ENCODE peak calls at places on chromosomes 2 and 18, in seven cellular contexts. Y, R, L, V, H, J and A are unnamed samples.

GRCh38 chr2:205764502-205764815 is 82.2 kb downstream of the NRP2 start:
- DNase-seq in Y (no peak), V (no peak), R (no peak), H (no peak), J (no peak), L (peak), A (no peak)

GRCh38 chr2:221943078-221943810 is 355.6 kb downstream of the PAX3 start:
- DNase-seq in Y (no peak), R (no peak), L (no peak), J (no peak), V (peak), H (peak), A (no peak)

GRCh38 chr2:239869272-239870155 is 155.6 kb downstream of the NDUFA10 start:
- DNase-seq in R (peak), H (peak), V (no peak), J (no peak), L (no peak), Y (no peak), A (no peak)

GRCh38 chr18:69969491-69969890 is 21.8 kb upstream of the CD226 start:
- DNase-seq in Y (no peak), H (no peak), R (no peak), V (no peak), J (no peak), L (no peak), A (no peak)

GRCh38 chr18:43596106-43596712 is 318.9 kb upstream of the SYT4 start:
- DNase-seq in H (no peak), J (no peak), R (no peak), V (no peak), L (no peak), Y (peak), A (no peak)

GRCh38 chr2:51628953-51629352 is 597.0 kb upstream of the NRXN1 start:
- DNase-seq in L (no peak), H (no peak), V (no peak), Y (no peak), J (no peak), R (no peak), A (no peak)

GRCh38 chr18:33871363-33872025 is 293.5 kb downstream of the ASXL3 start:
- DNase-seq in Y (peak), H (no peak), V (no peak), R (peak), J (no peak), L (no peak), A (no peak)

GRCh38 chr2:128544321-128545037 is 225.8 kb upstream of the HS6ST1 start:
- DNase-seq in J (no peak), H (no peak), Y (no peak), R (no peak), V (no peak), L (no peak), A (no peak)

GRCh38 chr2:213162515-213163118 is 11.2 kb upstream of the IKZF2 start:
- DNase-seq in R (no peak), L (no peak), H (no peak), V (no peak), Y (no peak), J (no peak), A (no peak)

GRCh38 chr18:79769698-79770500 is 27.8 kb upstream of the KCNG2 start:
- DNase-seq in L (no peak), J (no peak), Y (no peak), H (peak), V (no peak), R (peak), A (no peak)

GRCh38 chr2:20744366-20745335 is 77.7 kb downstream of the GDF7 start:
- DNase-seq in R (no peak), J (no peak), L (no peak), Y (peak), V (no peak), H (no peak), A (no peak)

GRCh38 chr2:224520064-224520463 is 65.1 kb downstream of the CUL3 start:
- DNase-seq in Y (peak), V (peak), J (no peak), L (no peak), R (no peak), H (no peak), A (no peak)

GRCh38 chr18:8949206-8949605 is 153.3 kb upstream of the NDUFV2 start:
- DNase-seq in J (no peak), V (peak), R (no peak), Y (no peak), L (peak), H (no peak), A (no peak)

GRCh38 chr2:120625865-120626560 is 109.7 kb upstream of the GLI2 start:
- DNase-seq in V (no peak), L (no peak), R (no peak), H (peak), J (peak), Y (no peak), A (no peak)

GRCh38 chr2:189137519-189137918 is 42.0 kb downstream of the COL5A2 start:
- DNase-seq in H (no peak), J (no peak), V (no peak), R (no peak), L (no peak), Y (no peak), A (no peak)

GRCh38 chr18:7577706-7578105 is 10.6 kb downstream of the PTPRM start:
- DNase-seq in Y (no peak), R (no peak), L (no peak), J (no peak), V (peak), H (no peak), A (no peak)

DNA sequence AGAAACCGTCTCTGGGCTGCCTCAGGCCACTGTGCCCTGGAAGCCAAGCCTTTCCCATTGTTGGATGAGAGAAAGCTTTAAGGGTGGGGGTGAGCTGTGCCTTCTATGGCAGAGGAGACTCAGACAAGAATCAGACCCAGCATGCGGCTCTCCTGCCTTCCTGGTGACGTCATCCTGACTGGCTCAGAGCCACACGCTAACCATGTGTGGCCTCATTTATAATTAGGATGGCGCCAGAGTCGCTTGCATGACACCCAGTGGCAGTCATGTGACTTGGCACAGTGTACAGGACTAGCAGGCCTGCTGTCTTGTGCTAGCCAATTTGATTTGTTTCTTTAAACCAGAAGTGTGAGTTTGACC is 99.2 kb downstream of the SH3BP4 start:
- DNase-seq in Y (no peak), H (peak), J (peak), R (peak), V (peak), L (peak), A (no peak)
- TF ChIP-seq CTCF in Y (no peak), H (no peak), J (no peak), R (no peak), V (no peak), L (peak), A (no peak)

DNA sequence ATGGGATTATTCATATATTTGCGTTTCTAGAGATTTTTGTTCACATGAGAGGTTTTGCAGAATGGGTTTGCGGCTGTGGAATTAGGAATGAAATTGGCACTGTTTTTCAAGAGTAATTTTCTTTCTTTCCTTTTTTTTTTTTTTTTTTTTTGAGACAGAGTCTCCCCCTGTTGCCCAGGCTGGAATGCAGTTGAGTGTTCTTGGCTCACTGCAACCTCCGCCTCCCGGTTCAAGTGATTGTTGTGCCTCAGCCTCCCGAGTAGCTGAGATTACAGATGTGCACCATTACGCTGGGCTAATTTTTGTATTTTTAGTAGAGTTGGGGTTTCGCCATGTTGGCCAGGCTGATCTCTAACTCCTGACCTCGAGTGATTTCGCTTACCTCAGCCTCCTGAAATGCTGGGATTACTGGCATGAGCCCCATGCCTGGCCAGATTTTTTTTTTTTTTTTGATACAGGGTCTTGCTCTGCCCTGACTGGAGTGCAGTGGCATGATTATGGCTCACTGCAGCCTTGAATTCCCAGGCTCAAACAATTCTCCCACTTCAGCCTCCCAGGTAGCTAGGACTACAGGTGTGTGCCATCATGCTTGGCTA is 65.3 kb downstream of the MIB1 start:
- DNase-seq in H (no peak), J (no peak), V (no peak), R (no peak), Y (no peak), L (no peak), A (no peak)
- TF ChIP-seq CTCF in H (no peak), J (peak), V (no peak), R (no peak), Y (no peak), L (no peak), A (no peak)

DNA sequence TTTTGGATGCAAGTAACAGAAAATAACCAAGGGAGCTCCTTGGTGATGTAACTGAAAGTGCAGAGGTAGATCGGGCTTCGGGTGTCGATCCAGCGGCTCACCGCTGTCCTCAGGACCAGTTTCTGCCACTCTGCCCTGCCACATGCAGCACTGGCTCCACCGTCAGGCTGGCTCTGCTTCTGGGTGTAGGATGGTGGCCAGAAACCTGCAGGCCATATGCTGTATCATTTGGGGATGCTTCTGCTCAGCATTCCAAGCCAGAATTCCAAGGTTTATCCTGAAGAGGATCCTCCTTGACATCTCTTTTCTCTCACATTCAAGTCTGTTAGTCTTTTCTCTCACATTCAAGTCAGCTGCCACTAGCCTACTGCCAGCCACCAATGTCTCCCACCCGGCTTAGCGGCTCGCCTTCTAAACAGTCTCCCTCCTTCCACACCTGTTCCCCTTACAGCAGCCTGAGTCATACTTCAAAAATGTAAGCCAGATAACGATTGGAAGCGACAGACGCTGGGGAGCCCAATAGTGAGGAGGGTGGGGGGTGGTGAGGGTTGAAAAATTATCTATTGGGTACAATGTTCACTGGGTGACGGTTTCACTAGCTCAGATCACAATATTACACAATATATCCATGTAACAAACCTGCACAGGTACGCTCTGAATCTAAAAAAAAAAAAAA is 38.6 kb upstream of the SP3 start:
- DNase-seq in V (no peak), H (no peak), R (peak), Y (no peak), L (no peak), J (no peak), A (no peak)
- TF ChIP-seq CTCF in V (peak), H (peak), R (peak), Y (no peak), L (peak), J (no peak), A (no peak)

GRCh38 chr2:197641666-197642065 is 33.7 kb downstream of the RFTN2 start:
- DNase-seq in Y (no peak), J (no peak), H (no peak), L (no peak), R (no peak), V (no peak), A (no peak)
- TF ChIP-seq CTCF in Y (no peak), J (no peak), H (no peak), L (no peak), R (no peak), V (no peak), A (no peak)

DNA sequence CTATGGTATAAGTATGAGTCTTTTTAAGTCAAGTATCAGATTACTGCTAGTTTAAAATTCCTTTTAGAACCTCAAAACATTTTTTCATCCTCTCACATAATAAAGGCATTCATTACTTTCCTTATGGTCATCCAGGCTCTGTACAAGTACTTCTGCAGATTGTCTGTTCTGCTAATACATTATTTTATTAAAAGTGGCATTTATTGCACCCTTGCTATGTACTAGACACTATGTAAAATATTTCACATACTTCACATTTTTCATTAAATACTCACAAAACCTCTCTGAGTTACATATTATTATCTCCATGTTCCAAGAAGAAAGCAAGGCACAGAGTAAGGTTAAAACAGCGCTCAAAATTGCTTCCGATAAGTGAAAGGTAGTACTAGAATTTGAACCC is 84.1 kb downstream of the RAPH1 start:
- DNase-seq in V (no peak), L (no peak), Y (no peak), J (no peak), H (no peak), R (no peak), A (no peak)
- TF ChIP-seq CTCF in V (no peak), L (no peak), Y (no peak), J (no peak), H (no peak), R (no peak), A (no peak)

DNA sequence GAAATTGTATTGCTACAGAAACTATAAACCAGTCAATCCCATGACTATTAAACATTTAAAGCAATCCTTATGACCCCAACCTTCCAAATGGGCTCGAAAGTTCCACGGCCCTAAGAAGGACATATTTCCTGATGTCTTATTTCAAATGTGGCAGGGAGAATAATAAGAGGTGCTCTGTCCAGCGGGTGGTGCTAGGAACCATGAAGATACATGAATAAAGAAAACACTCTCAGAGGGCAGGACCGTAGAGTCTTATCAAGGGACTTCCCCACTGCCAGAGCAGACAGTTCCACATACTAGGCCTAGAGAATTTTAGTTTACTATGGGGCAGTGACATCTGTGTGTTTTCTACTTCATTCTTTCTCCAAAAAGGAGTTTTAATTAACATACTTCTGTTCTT is 187.1 kb upstream of the PIK3C3 start:
- DNase-seq in J (no peak), V (no peak), H (no peak), L (peak), Y (peak), R (no peak), A (peak)
- TF ChIP-seq CTCF in J (no peak), V (peak), H (no peak), L (peak), Y (no peak), R (no peak), A (no peak)

DNA sequence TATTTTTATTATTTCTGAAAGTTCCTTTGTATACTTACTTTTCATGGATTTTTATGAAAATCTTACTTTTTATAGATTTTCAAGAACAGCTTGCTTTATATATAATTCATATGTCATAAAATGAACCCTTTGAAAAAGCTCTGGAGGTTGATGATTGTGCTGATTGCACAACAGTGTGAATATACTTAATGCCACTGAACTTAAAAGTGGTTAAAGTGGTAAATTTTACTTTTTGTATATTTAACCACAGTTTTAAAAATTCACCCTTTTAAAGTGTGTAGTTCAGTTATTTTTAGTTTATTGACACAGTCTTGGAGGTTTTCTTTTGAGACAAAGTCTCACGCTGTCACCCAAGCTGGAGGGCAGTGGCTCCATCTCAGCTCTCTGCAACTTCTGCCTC is 8.4 kb downstream of the SANBR start:
- DNase-seq in V (no peak), L (no peak), J (no peak), R (no peak), H (no peak), Y (no peak), A (no peak)
- TF ChIP-seq CTCF in V (no peak), L (no peak), J (no peak), R (no peak), H (no peak), Y (no peak), A (no peak)

GRCh38 chr2:9471212-9471611 is 3.1 kb upstream of the IAH1 start:
- DNase-seq in V (no peak), J (no peak), Y (no peak), R (no peak), H (peak), L (no peak), A (no peak)

GRCh38 chr2:9474361-9475117 is at the start of gene IAH1:
- DNase-seq in V (peak), Y (peak), J (no peak), H (peak), R (peak), L (peak), A (peak)

GRCh38 chr2:9473985-9474360 is 378 bp upstream of the IAH1 start:
- DNase-seq in R (peak), L (peak), H (peak), V (peak), J (no peak), Y (peak), A (peak)

GRCh38 chr2:9477914-9478313 is 3.6 kb downstream of the IAH1 start:
- DNase-seq in H (no peak), J (no peak), L (no peak), V (no peak), Y (no peak), R (no peak), A (no peak)

GRCh38 chr2:9473308-9473984 is 905 bp upstream of the IAH1 start:
- DNase-seq in H (no peak), Y (peak), J (no peak), R (peak), V (no peak), L (no peak), A (no peak)
- TF ChIP-seq CTCF in H (peak), Y (peak), J (no peak), R (peak), V (no peak), L (no peak), A (no peak)

GRCh38 chr2:102235491-102235890 is 48.7 kb downstream of the IL1RL2 start:
- DNase-seq in Y (no peak), H (no peak), L (no peak), J (no peak), V (no peak), R (no peak), A (peak)
- TF ChIP-seq CTCF in Y (peak), H (no peak), L (peak), J (no peak), V (peak), R (peak), A (no peak)